ENCODE peak calls at places on chromosomes 12 and 14, in ten cellular contexts. One of them, this sample, is unnamed.

GRCh38 chr12:110930348-110931314 is 10.3 kb upstream of the MYL2 start:
- DNase-seq in mesothelial cell of epicardium: no peak
- DNase-seq in fibroblast of mammary gland: no peak
- DNase-seq in psoas muscle: no peak
- DNase-seq in natural killer cell: no peak
- DNase-seq in endothelial cell: no peak
- DNase-seq in HFFc6: no peak
- DNase-seq in sigmoid colon: no peak
- DNase-seq in cardiac muscle cell: no peak
- DNase-seq in astrocyte of the cerebellum: no peak
- DNase-seq in this sample: no peak

GRCh38 chr12:94498073-94498472 is 38.4 kb upstream of the CEP83 start:
- DNase-seq in mesothelial cell of epicardium: no peak
- DNase-seq in fibroblast of mammary gland: no peak
- DNase-seq in psoas muscle: no peak
- DNase-seq in natural killer cell: no peak
- DNase-seq in endothelial cell: no peak
- DNase-seq in HFFc6: no peak
- DNase-seq in sigmoid colon: no peak
- DNase-seq in cardiac muscle cell: no peak
- DNase-seq in astrocyte of the cerebellum: no peak
- DNase-seq in this sample: no peak

GRCh38 chr12:5222729-5223128 is 179.1 kb downstream of the KCNA5 start:
- DNase-seq in mesothelial cell of epicardium: no peak
- DNase-seq in fibroblast of mammary gland: no peak
- DNase-seq in psoas muscle: no peak
- DNase-seq in natural killer cell: no peak
- DNase-seq in endothelial cell: no peak
- DNase-seq in HFFc6: no peak
- DNase-seq in sigmoid colon: no peak
- DNase-seq in cardiac muscle cell: no peak
- DNase-seq in astrocyte of the cerebellum: no peak
- DNase-seq in this sample: no peak

GRCh38 chr12:32727237-32727636 is 28.5 kb downstream of the YARS2 start:
- DNase-seq in mesothelial cell of epicardium: no peak
- DNase-seq in fibroblast of mammary gland: peak
- DNase-seq in psoas muscle: no peak
- DNase-seq in natural killer cell: no peak
- DNase-seq in endothelial cell: no peak
- DNase-seq in HFFc6: no peak
- DNase-seq in sigmoid colon: no peak
- DNase-seq in cardiac muscle cell: peak
- DNase-seq in astrocyte of the cerebellum: no peak
- DNase-seq in this sample: no peak

GRCh38 chr12:122523280-122523679 is 3.5 kb downstream of the RSRC2 start:
- DNase-seq in mesothelial cell of epicardium: no peak
- DNase-seq in fibroblast of mammary gland: peak
- DNase-seq in psoas muscle: no peak
- DNase-seq in natural killer cell: no peak
- DNase-seq in endothelial cell: no peak
- DNase-seq in HFFc6: peak
- DNase-seq in sigmoid colon: no peak
- DNase-seq in cardiac muscle cell: peak
- DNase-seq in astrocyte of the cerebellum: no peak
- DNase-seq in this sample: no peak

GRCh38 chr14:68784298-68784910 is 8.5 kb downstream of the ZFP36L1 start:
- DNase-seq in mesothelial cell of epicardium: no peak
- DNase-seq in fibroblast of mammary gland: peak
- DNase-seq in psoas muscle: peak
- DNase-seq in natural killer cell: no peak
- DNase-seq in endothelial cell: no peak
- DNase-seq in HFFc6: no peak
- DNase-seq in sigmoid colon: peak
- DNase-seq in cardiac muscle cell: no peak
- DNase-seq in astrocyte of the cerebellum: no peak
- DNase-seq in this sample: no peak

GRCh38 chr12:16424531-16424930 is 77.1 kb downstream of the MGST1 start:
- DNase-seq in mesothelial cell of epicardium: no peak
- DNase-seq in fibroblast of mammary gland: no peak
- DNase-seq in psoas muscle: no peak
- DNase-seq in natural killer cell: no peak
- DNase-seq in endothelial cell: no peak
- DNase-seq in HFFc6: no peak
- DNase-seq in sigmoid colon: no peak
- DNase-seq in cardiac muscle cell: no peak
- DNase-seq in astrocyte of the cerebellum: no peak
- DNase-seq in this sample: no peak

GRCh38 chr12:11014234-11014633 is 8.2 kb downstream of the TAS2R19 start:
- DNase-seq in mesothelial cell of epicardium: no peak
- DNase-seq in fibroblast of mammary gland: peak
- DNase-seq in psoas muscle: no peak
- DNase-seq in natural killer cell: no peak
- DNase-seq in endothelial cell: no peak
- DNase-seq in HFFc6: peak
- DNase-seq in sigmoid colon: no peak
- DNase-seq in cardiac muscle cell: no peak
- DNase-seq in astrocyte of the cerebellum: no peak
- DNase-seq in this sample: no peak

GRCh38 chr12:753401-754237 is 1.2 kb downstream of the WNK1 start:
- DNase-seq in mesothelial cell of epicardium: peak
- DNase-seq in fibroblast of mammary gland: peak
- DNase-seq in psoas muscle: peak
- DNase-seq in natural killer cell: peak
- DNase-seq in endothelial cell: peak
- DNase-seq in HFFc6: no peak
- DNase-seq in sigmoid colon: peak
- DNase-seq in cardiac muscle cell: peak
- DNase-seq in astrocyte of the cerebellum: no peak
- DNase-seq in this sample: no peak

GRCh38 chr12:67377021-67377420 is 107.9 kb downstream of the CAND1 start:
- DNase-seq in mesothelial cell of epicardium: no peak
- DNase-seq in fibroblast of mammary gland: no peak
- DNase-seq in psoas muscle: no peak
- DNase-seq in natural killer cell: no peak
- DNase-seq in endothelial cell: no peak
- DNase-seq in HFFc6: no peak
- DNase-seq in sigmoid colon: no peak
- DNase-seq in cardiac muscle cell: no peak
- DNase-seq in astrocyte of the cerebellum: no peak
- DNase-seq in this sample: no peak

GRCh38 chr12:39612250-39612649 is 7.4 kb downstream of the ABCD2 start:
- DNase-seq in mesothelial cell of epicardium: no peak
- DNase-seq in fibroblast of mammary gland: no peak
- DNase-seq in psoas muscle: no peak
- DNase-seq in natural killer cell: no peak
- DNase-seq in endothelial cell: no peak
- DNase-seq in HFFc6: no peak
- DNase-seq in sigmoid colon: no peak
- DNase-seq in cardiac muscle cell: no peak
- DNase-seq in astrocyte of the cerebellum: no peak
- DNase-seq in this sample: no peak

GRCh38 chr12:80632835-80633234 is 74.6 kb upstream of the MYF6 start:
- DNase-seq in mesothelial cell of epicardium: no peak
- DNase-seq in fibroblast of mammary gland: peak
- DNase-seq in psoas muscle: peak
- DNase-seq in natural killer cell: no peak
- DNase-seq in endothelial cell: peak
- DNase-seq in HFFc6: no peak
- DNase-seq in sigmoid colon: no peak
- DNase-seq in cardiac muscle cell: no peak
- DNase-seq in astrocyte of the cerebellum: no peak
- DNase-seq in this sample: no peak

GRCh38 chr12:80622271-80622670 is 85.2 kb upstream of the MYF6 start:
- DNase-seq in mesothelial cell of epicardium: no peak
- DNase-seq in fibroblast of mammary gland: peak
- DNase-seq in psoas muscle: no peak
- DNase-seq in natural killer cell: no peak
- DNase-seq in endothelial cell: no peak
- DNase-seq in HFFc6: peak
- DNase-seq in sigmoid colon: no peak
- DNase-seq in cardiac muscle cell: no peak
- DNase-seq in astrocyte of the cerebellum: no peak
- DNase-seq in this sample: no peak

GRCh38 chr12:80624986-80625530 is 82.4 kb upstream of the MYF6 start:
- DNase-seq in mesothelial cell of epicardium: no peak
- DNase-seq in fibroblast of mammary gland: no peak
- DNase-seq in psoas muscle: no peak
- DNase-seq in natural killer cell: no peak
- DNase-seq in endothelial cell: no peak
- DNase-seq in HFFc6: no peak
- DNase-seq in sigmoid colon: no peak
- DNase-seq in cardiac muscle cell: no peak
- DNase-seq in astrocyte of the cerebellum: no peak
- DNase-seq in this sample: no peak

GRCh38 chr12:80625901-80626300 is 81.5 kb upstream of the MYF6 start:
- DNase-seq in mesothelial cell of epicardium: no peak
- DNase-seq in fibroblast of mammary gland: no peak
- DNase-seq in psoas muscle: no peak
- DNase-seq in natural killer cell: no peak
- DNase-seq in endothelial cell: no peak
- DNase-seq in HFFc6: no peak
- DNase-seq in sigmoid colon: no peak
- DNase-seq in cardiac muscle cell: no peak
- DNase-seq in astrocyte of the cerebellum: no peak
- DNase-seq in this sample: no peak

GRCh38 chr12:80627773-80628172 is 79.7 kb upstream of the MYF6 start:
- DNase-seq in mesothelial cell of epicardium: no peak
- DNase-seq in fibroblast of mammary gland: peak
- DNase-seq in psoas muscle: no peak
- DNase-seq in natural killer cell: no peak
- DNase-seq in endothelial cell: no peak
- DNase-seq in HFFc6: peak
- DNase-seq in sigmoid colon: no peak
- DNase-seq in cardiac muscle cell: peak
- DNase-seq in astrocyte of the cerebellum: peak
- DNase-seq in this sample: no peak
- TF ChIP-seq CTCF in mesothelial cell of epicardium: no peak
- TF ChIP-seq CTCF in fibroblast of mammary gland: no peak
- TF ChIP-seq CTCF in psoas muscle: no peak
- TF ChIP-seq CTCF in natural killer cell: no peak
- TF ChIP-seq CTCF in endothelial cell: no peak
- TF ChIP-seq CTCF in HFFc6: no peak
- TF ChIP-seq CTCF in sigmoid colon: no peak
- TF ChIP-seq CTCF in cardiac muscle cell: no peak
- TF ChIP-seq CTCF in astrocyte of the cerebellum: no peak
- TF ChIP-seq CTCF in this sample: no peak

GRCh38 chr12:88338486-88338885 is 196.4 kb downstream of the TMTC3 start:
- DNase-seq in mesothelial cell of epicardium: no peak
- DNase-seq in fibroblast of mammary gland: peak
- DNase-seq in psoas muscle: no peak
- DNase-seq in natural killer cell: no peak
- DNase-seq in endothelial cell: no peak
- DNase-seq in HFFc6: no peak
- DNase-seq in sigmoid colon: no peak
- DNase-seq in cardiac muscle cell: no peak
- DNase-seq in astrocyte of the cerebellum: no peak
- DNase-seq in this sample: no peak
- TF ChIP-seq CTCF in mesothelial cell of epicardium: no peak
- TF ChIP-seq CTCF in fibroblast of mammary gland: no peak
- TF ChIP-seq CTCF in psoas muscle: no peak
- TF ChIP-seq CTCF in natural killer cell: no peak
- TF ChIP-seq CTCF in endothelial cell: no peak
- TF ChIP-seq CTCF in HFFc6: no peak
- TF ChIP-seq CTCF in sigmoid colon: no peak
- TF ChIP-seq CTCF in cardiac muscle cell: no peak
- TF ChIP-seq CTCF in astrocyte of the cerebellum: no peak
- TF ChIP-seq CTCF in this sample: no peak

GRCh38 chr14:87018294-87018693 is 974.7 kb downstream of the GALC start:
- DNase-seq in mesothelial cell of epicardium: no peak
- DNase-seq in fibroblast of mammary gland: no peak
- DNase-seq in psoas muscle: no peak
- DNase-seq in natural killer cell: no peak
- DNase-seq in endothelial cell: no peak
- DNase-seq in HFFc6: no peak
- DNase-seq in sigmoid colon: no peak
- DNase-seq in cardiac muscle cell: no peak
- DNase-seq in astrocyte of the cerebellum: no peak
- DNase-seq in this sample: no peak

GRCh38 chr14:87013583-87013982 is 979.4 kb downstream of the GALC start:
- DNase-seq in mesothelial cell of epicardium: no peak
- DNase-seq in fibroblast of mammary gland: peak
- DNase-seq in psoas muscle: no peak
- DNase-seq in natural killer cell: no peak
- DNase-seq in endothelial cell: no peak
- DNase-seq in HFFc6: peak
- DNase-seq in sigmoid colon: no peak
- DNase-seq in cardiac muscle cell: peak
- DNase-seq in astrocyte of the cerebellum: peak
- DNase-seq in this sample: no peak

GRCh38 chr14:87017335-87017734 is 975.6 kb downstream of the GALC start:
- DNase-seq in mesothelial cell of epicardium: no peak
- DNase-seq in fibroblast of mammary gland: no peak
- DNase-seq in psoas muscle: no peak
- DNase-seq in natural killer cell: no peak
- DNase-seq in endothelial cell: no peak
- DNase-seq in HFFc6: no peak
- DNase-seq in sigmoid colon: no peak
- DNase-seq in cardiac muscle cell: no peak
- DNase-seq in astrocyte of the cerebellum: no peak
- DNase-seq in this sample: no peak

GRCh38 chr14:87014854-87015253 is 978.1 kb downstream of the GALC start:
- DNase-seq in mesothelial cell of epicardium: no peak
- DNase-seq in fibroblast of mammary gland: no peak
- DNase-seq in psoas muscle: no peak
- DNase-seq in natural killer cell: no peak
- DNase-seq in endothelial cell: no peak
- DNase-seq in HFFc6: no peak
- DNase-seq in sigmoid colon: no peak
- DNase-seq in cardiac muscle cell: no peak
- DNase-seq in astrocyte of the cerebellum: no peak
- DNase-seq in this sample: no peak
- TF ChIP-seq CTCF in mesothelial cell of epicardium: no peak
- TF ChIP-seq CTCF in fibroblast of mammary gland: no peak
- TF ChIP-seq CTCF in psoas muscle: no peak
- TF ChIP-seq CTCF in natural killer cell: no peak
- TF ChIP-seq CTCF in endothelial cell: peak
- TF ChIP-seq CTCF in HFFc6: peak
- TF ChIP-seq CTCF in sigmoid colon: no peak
- TF ChIP-seq CTCF in cardiac muscle cell: no peak
- TF ChIP-seq CTCF in astrocyte of the cerebellum: no peak
- TF ChIP-seq CTCF in this sample: no peak

DNA sequence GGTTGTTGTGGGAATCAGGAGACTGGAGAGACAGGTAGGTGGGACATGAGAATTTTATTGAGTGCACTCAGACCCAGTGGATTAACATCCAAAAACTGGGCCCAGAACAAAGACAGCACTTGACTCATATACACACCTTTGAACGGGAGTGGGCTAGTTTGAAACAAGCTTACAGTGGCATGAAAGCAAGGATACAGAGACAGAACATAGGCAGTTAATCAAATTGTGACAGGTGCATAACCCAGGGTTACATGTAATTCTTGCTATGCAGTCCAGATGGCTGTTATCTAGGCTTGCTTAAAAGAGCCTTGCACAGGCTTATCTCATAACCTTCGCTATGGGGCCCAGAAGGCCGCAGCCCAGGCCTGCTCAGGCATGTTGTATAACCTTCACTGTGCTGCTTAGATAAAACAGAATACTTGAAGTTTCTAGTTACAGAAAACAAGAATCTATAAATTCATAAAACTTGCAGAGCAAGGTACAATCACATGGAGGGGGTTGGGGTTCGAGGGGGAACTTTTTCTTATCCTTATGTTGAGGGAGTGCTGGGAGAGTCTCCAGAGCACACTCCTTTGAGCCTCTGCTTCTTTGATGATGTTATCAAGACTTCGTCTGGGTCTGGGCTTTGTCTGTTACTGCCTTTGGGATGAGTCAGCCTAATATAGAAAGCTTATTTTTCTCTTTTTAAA is 81.7 kb downstream of the TNFAIP2 start:
- DNase-seq in mesothelial cell of epicardium: no peak
- DNase-seq in fibroblast of mammary gland: peak
- DNase-seq in psoas muscle: no peak
- DNase-seq in natural killer cell: no peak
- DNase-seq in endothelial cell: no peak
- DNase-seq in HFFc6: peak
- DNase-seq in sigmoid colon: peak
- DNase-seq in cardiac muscle cell: no peak
- DNase-seq in astrocyte of the cerebellum: no peak
- DNase-seq in this sample: no peak
- TF ChIP-seq CTCF in mesothelial cell of epicardium: no peak
- TF ChIP-seq CTCF in fibroblast of mammary gland: no peak
- TF ChIP-seq CTCF in psoas muscle: no peak
- TF ChIP-seq CTCF in natural killer cell: no peak
- TF ChIP-seq CTCF in endothelial cell: no peak
- TF ChIP-seq CTCF in HFFc6: no peak
- TF ChIP-seq CTCF in sigmoid colon: no peak
- TF ChIP-seq CTCF in cardiac muscle cell: no peak
- TF ChIP-seq CTCF in astrocyte of the cerebellum: no peak
- TF ChIP-seq CTCF in this sample: no peak

This sample was measured in omental fat pad.